ENCODE peak calls at places on chromosome 10, in eight cellular contexts. G is KBM-7, Z is AG10803, I is psoas muscle, C is bronchial epithelial cell, M is LoVo, E is AG09309, O is cardiac septum. Q is an unnamed sample.

GRCh38 chr10:2214805-2215204 is 477.5 kb upstream of the ADARB2 start:
- DNase-seq in G (no peak), C (peak; percentile 17), M (no peak), I (no peak), E (no peak), Z (no peak), O (no peak), Q (no peak)

GRCh38 chr10:24513155-24513554 is 210.5 kb downstream of the ARHGAP21 start:
- DNase-seq in O (no peak), M (no peak), Z (peak; percentile 44), G (peak; percentile 8), C (peak; percentile 10), E (no peak), I (no peak), Q (no peak)

GRCh38 chr10:97601268-97602215 is 12.0 kb downstream of the C10orf62 start:
- DNase-seq in M (no peak), E (no peak), Z (no peak), C (no peak), G (no peak), I (peak; percentile 79), O (no peak), Q (no peak)

GRCh38 chr10:88901610-88902327 is 21.7 kb downstream of the STAMBPL1 start:
- DNase-seq in Z (peak; percentile 39), M (no peak), I (no peak), O (no peak), E (no peak), G (peak; percentile 24), C (no peak), Q (no peak)

GRCh38 chr10:101952196-101952595 is 103.8 kb downstream of the ARMH3 start:
- DNase-seq in M (no peak), I (no peak), E (no peak), O (no peak), C (no peak), G (no peak), Z (no peak), Q (no peak)

GRCh38 chr10:17643339-17643754 is 604 bp upstream of the STAM start:
- DNase-seq in C (peak; percentile 90), G (no peak), M (peak; percentile 90), I (peak; percentile 85), Z (peak; percentile 82), O (peak; percentile 85), E (peak; percentile 24), Q (no peak)

GRCh38 chr10:77673086-77673485 is 35.5 kb upstream of the KCNMA1 start:
- DNase-seq in E (no peak), G (no peak), M (no peak), C (no peak), Z (no peak), O (no peak), I (no peak), Q (no peak)

GRCh38 chr10:28089467-28089866 is 90.6 kb upstream of the ODAD2 start:
- DNase-seq in C (peak; percentile 78), G (no peak), M (no peak), I (no peak), O (no peak), Z (peak; percentile 70), E (peak; percentile 87), Q (no peak)

GRCh38 chr10:93180402-93181040 is 106.8 kb downstream of the CYP26A1 start:
- DNase-seq in C (no peak), I (peak; percentile 66), G (no peak), E (no peak), M (no peak), O (peak; percentile 78), Z (peak; percentile 87), Q (no peak)

GRCh38 chr10:23345861-23346260 is 1.3 kb upstream of the C10orf67 start:
- DNase-seq in C (peak; percentile 94), E (no peak), M (no peak), O (no peak), I (no peak), Z (peak; percentile 69), G (no peak), Q (no peak)

GRCh38 chr10:64503429-64503828 is 982.2 kb downstream of the REEP3 start:
- DNase-seq in E (no peak), C (no peak), O (no peak), M (no peak), G (peak; percentile 32), I (no peak), Z (no peak), Q (no peak)

GRCh38 chr10:21891439-21891838 is 112.1 kb downstream of the DNAJC1 start:
- DNase-seq in C (no peak), M (no peak), Z (no peak), G (no peak), E (no peak), I (no peak), O (no peak), Q (no peak)

GRCh38 chr10:47152861-47153349 is 147.1 kb upstream of the GDF10 start:
- DNase-seq in C (peak; percentile 88), O (no peak), M (peak; percentile 60), G (peak; percentile 25), E (no peak), I (no peak), Z (peak; percentile 16), Q (no peak)

GRCh38 chr10:10353326-10353725 is 664.3 kb upstream of the CELF2 start:
- DNase-seq in E (no peak), C (no peak), M (no peak), Z (no peak), O (no peak), G (no peak), I (no peak), Q (no peak)

GRCh38 chr10:83991986-83992753 is 147.1 kb upstream of the GHITM start:
- DNase-seq in G (peak; percentile 30), C (peak; percentile 33), M (no peak), E (no peak), O (no peak), I (no peak), Z (no peak), Q (no peak)

GRCh38 chr10:3777876-3778707 is 6.9 kb downstream of the KLF6 start:
- DNase-seq in Z (peak; percentile 19), I (no peak), M (no peak), O (no peak), E (no peak), C (peak; percentile 58), G (no peak), Q (no peak)

GRCh38 chr10:112741830-112742402 is 208.1 kb upstream of the TCF7L2 start:
- DNase-seq in Z (no peak), M (peak; percentile 61), O (no peak), C (peak; percentile 86), I (no peak), G (no peak), E (no peak), Q (no peak)

GRCh38 chr10:100509241-100509640 is 10.4 kb downstream of the SEC31B start:
- DNase-seq in O (no peak), I (no peak), Z (no peak), M (no peak), G (peak; percentile 47), E (no peak), C (no peak), Q (no peak)

GRCh38 chr10:77240959-77241358 is 396.6 kb downstream of the KCNMA1 start:
- DNase-seq in G (no peak), Z (no peak), I (no peak), M (no peak), E (no peak), O (no peak), C (no peak), Q (no peak)

GRCh38 chr10:125797424-125797823 is 21.8 kb upstream of the MMP21 start:
- DNase-seq in M (no peak), G (no peak), O (no peak), Z (no peak), C (no peak), E (no peak), I (no peak), Q (no peak)

GRCh38 chr10:92829042-92829785 is 19.1 kb upstream of the EXOC6 start:
- DNase-seq in Z (no peak), G (peak; percentile 45), I (no peak), O (no peak), M (no peak), C (no peak), E (no peak), Q (no peak)

GRCh38 chr10:126910196-126910595 is 5.0 kb downstream of the DOCK1 start:
- DNase-seq in M (no peak), Z (no peak), E (no peak), I (no peak), O (no peak), G (no peak), C (peak; percentile 51), Q (no peak)

GRCh38 chr10:70722820-70723424 is 50.6 kb downstream of the ADAMTS14 start:
- DNase-seq in Z (peak; percentile 76), G (no peak), C (peak; percentile 60), O (no peak), M (peak; percentile 41), I (no peak), E (peak; percentile 18), Q (no peak)

GRCh38 chr10:111820471-111820870 is 363.1 kb downstream of the GPAM start:
- DNase-seq in E (no peak), O (no peak), I (no peak), G (no peak), Z (no peak), M (no peak), C (no peak), Q (no peak)

GRCh38 chr10:77138541-77138940 is 499.1 kb downstream of the KCNMA1 start:
- DNase-seq in I (no peak), O (no peak), Z (no peak), G (no peak), M (no peak), C (no peak), E (no peak), Q (no peak)

GRCh38 chr10:46546591-46547330 is 9.7 kb downstream of the GPRIN2 start:
- DNase-seq in M (no peak), C (peak; percentile 68), E (no peak), O (no peak), Z (no peak), I (peak; percentile 14), G (no peak), Q (peak; percentile 18)

GRCh38 chr10:3779146-3779707 is 5.8 kb downstream of the KLF6 start:
- DNase-seq in G (no peak), E (no peak), M (no peak), I (no peak), Z (peak; percentile 44), O (peak; percentile 74), C (peak; percentile 27), Q (no peak)

GRCh38 chr10:116038259-116038658 is 234.7 kb downstream of the GFRA1 start:
- DNase-seq in Z (peak; percentile 90), I (peak; percentile 43), G (no peak), M (no peak), C (no peak), E (peak; percentile 34), O (no peak), Q (no peak)

GRCh38 chr10:110737886-110738634 is 93.9 kb downstream of the RBM20 start:
- DNase-seq in C (peak; percentile 11), G (no peak), I (no peak), O (no peak), E (no peak), M (no peak), Z (peak; percentile 48), Q (no peak)

GRCh38 chr10:62638062-62638477 is 166.4 kb upstream of the ADO start:
- DNase-seq in C (peak; percentile 73), E (no peak), M (no peak), G (peak; percentile 65), Z (peak; percentile 29), O (no peak), I (no peak), Q (no peak)

GRCh38 chr10:123553810-123554430 is 112.2 kb upstream of the GPR26 start:
- DNase-seq in O (no peak), M (no peak), C (no peak), I (no peak), G (no peak), Z (no peak), E (no peak), Q (no peak)

Q was measured in ovary.